ENCODE peak calls at places on chromosomes 2 and 18, in six cellular contexts. P is AG09309, W is IMR-90, N is GM13976, A is lower lobe of right lung, H is HFFc6. Y is an unnamed sample.

GRCh38 chr18:34947711-34948125 is 93.5 kb upstream of the MAPRE2 start:
- DNase-seq in A (no peak), W (peak), N (no peak), H (peak), P (no peak), Y (no peak)

GRCh38 chr2:44937688-44938240 is 3.7 kb upstream of the SIX3 start:
- DNase-seq in P (no peak), N (peak), W (no peak), A (no peak), H (no peak), Y (peak)

GRCh38 chr2:105712981-105713596 is 31.6 kb upstream of the NCK2 start:
- DNase-seq in W (peak), H (peak), A (no peak), N (no peak), P (no peak), Y (no peak)

GRCh38 chr2:228268756-228269155 is 87.3 kb upstream of the SPHKAP start:
- DNase-seq in H (no peak), P (no peak), A (no peak), W (no peak), N (no peak), Y (no peak)

GRCh38 chr2:12741361-12741760 is 24.6 kb downstream of the TRIB2 start:
- DNase-seq in N (no peak), A (no peak), W (no peak), H (no peak), P (no peak), Y (no peak)

GRCh38 chr2:194004590-194005206 is 1652.3 kb upstream of the SLC39A10 start:
- DNase-seq in H (no peak), W (no peak), A (no peak), P (no peak), N (no peak), Y (no peak)

GRCh38 chr2:85741811-85742507 is 11.8 kb upstream of the ATOH8 start:
- DNase-seq in N (no peak), W (peak), P (peak), A (peak), H (peak), Y (no peak)

GRCh38 chr2:54000524-54000923 is 29.7 kb upstream of the PSME4 start:
- DNase-seq in N (no peak), W (peak), H (no peak), A (no peak), P (no peak), Y (no peak)

GRCh38 chr2:163187119-163187518 is 348.6 kb upstream of the KCNH7 start:
- DNase-seq in P (no peak), W (no peak), A (no peak), H (no peak), N (no peak), Y (no peak)

GRCh38 chr2:146321175-146321574 is 1523.7 kb upstream of the ACVR2A start:
- DNase-seq in P (no peak), W (peak), H (no peak), N (no peak), A (no peak), Y (no peak)

GRCh38 chr18:58364867-58365533 is 263.9 kb downstream of the ALPK2 start:
- DNase-seq in H (peak), W (peak), A (no peak), P (peak), N (no peak), Y (no peak)

GRCh38 chr2:230981704-230982103 is 14.2 kb upstream of the SPATA3 start:
- DNase-seq in A (no peak), P (no peak), N (no peak), W (no peak), H (no peak), Y (no peak)

GRCh38 chr18:45493830-45494229 is 121.4 kb upstream of the SLC14A2 start:
- DNase-seq in A (no peak), P (no peak), N (no peak), H (no peak), W (no peak), Y (no peak)

GRCh38 chr2:71617266-71617665 is 163.9 kb downstream of the DYSF start:
- DNase-seq in A (no peak), P (no peak), H (no peak), W (no peak), N (no peak), Y (no peak)

GRCh38 chr18:50629148-50629631 is 69.3 kb downstream of the MAPK4 start:
- DNase-seq in N (no peak), P (no peak), A (no peak), H (no peak), W (no peak), Y (no peak)

GRCh38 chr2:37869756-37870155 is 55.3 kb upstream of the RMDN2 start:
- DNase-seq in A (no peak), H (peak), W (peak), N (no peak), P (no peak), Y (no peak)

GRCh38 chr2:27889774-27890145 is 427 bp downstream of the RBKS start:
- DNase-seq in W (no peak), P (no peak), A (no peak), H (no peak), N (no peak), Y (no peak)

GRCh38 chr18:433960-434359 is 66.5 kb downstream of the COLEC12 start:
- DNase-seq in W (peak), A (no peak), P (no peak), H (no peak), N (no peak), Y (no peak)

GRCh38 chr2:152055366-152056108 is 43.3 kb downstream of the CACNB4 start:
- DNase-seq in A (no peak), P (no peak), W (no peak), N (no peak), H (no peak), Y (no peak)

GRCh38 chr2:158889135-158889853 is 79.1 kb upstream of the TANC1 start:
- DNase-seq in H (no peak), A (no peak), N (no peak), P (no peak), W (no peak), Y (no peak)

GRCh38 chr2:128374001-128374710 is 55.5 kb upstream of the HS6ST1 start:
- DNase-seq in W (peak), P (peak), A (peak), N (no peak), H (peak), Y (no peak)

GRCh38 chr2:224870341-224870740 is 154.2 kb upstream of the CCDC195 start:
- DNase-seq in H (peak), A (no peak), N (no peak), W (peak), P (no peak), Y (no peak)

GRCh38 chr18:2302628-2303516 is 268.4 kb downstream of the METTL4 start:
- DNase-seq in H (peak), W (no peak), N (no peak), P (no peak), A (no peak), Y (no peak)

GRCh38 chr2:66553370-66553769 is 118.4 kb downstream of the MEIS1 start:
- DNase-seq in H (no peak), P (no peak), N (no peak), W (no peak), A (peak), Y (no peak)

GRCh38 chr2:18536100-18536499 is 24.4 kb downstream of the RDH14 start:
- DNase-seq in A (no peak), H (peak), N (no peak), W (peak), P (no peak), Y (no peak)

GRCh38 chr2:203893386-203893785 is 25.8 kb downstream of the CTLA4 start:
- DNase-seq in P (no peak), N (no peak), W (peak), A (no peak), H (peak), Y (no peak)

GRCh38 chr2:31660812-31661335 is 80.1 kb upstream of the SRD5A2 start:
- DNase-seq in A (no peak), W (no peak), H (no peak), N (no peak), P (no peak), Y (no peak)

GRCh38 chr2:241720099-241720498 is 14.3 kb upstream of the D2HGDH start:
- DNase-seq in H (no peak), W (no peak), A (no peak), P (no peak), N (no peak), Y (no peak)

GRCh38 chr18:11055721-11056120 is 93.6 kb downstream of the PIEZO2 start:
- DNase-seq in A (no peak), N (no peak), H (no peak), W (no peak), P (no peak), Y (no peak)

GRCh38 chr18:26538524-26538923 is 9.8 kb downstream of the KCTD1 start:
- DNase-seq in W (no peak), H (no peak), N (no peak), A (no peak), P (no peak), Y (no peak)
- TF ChIP-seq CTCF in W (no peak), H (no peak), N (no peak), A (no peak), P (no peak), Y (no peak)

DNA sequence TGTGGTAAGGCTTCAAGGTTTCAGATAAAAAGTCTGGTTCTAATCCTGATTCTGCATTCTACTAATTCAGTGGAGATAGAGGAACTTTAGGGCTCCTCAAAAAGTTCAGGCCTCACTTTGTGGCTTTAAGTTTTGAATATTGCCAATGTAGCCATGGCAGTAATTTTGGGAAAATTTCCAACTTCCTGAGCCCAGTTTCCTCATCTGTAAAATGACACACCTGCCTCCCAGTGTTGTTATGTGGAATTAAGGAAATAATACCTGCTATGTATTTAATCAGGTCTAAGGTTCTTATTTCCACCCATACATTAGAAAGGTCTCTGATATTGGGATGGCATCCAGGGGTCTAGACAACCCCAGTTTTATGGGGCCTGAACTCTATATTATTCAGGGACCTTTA is 147.5 kb upstream of the ITGA6 start:
- DNase-seq in N (no peak), A (no peak), P (no peak), H (no peak), W (no peak), Y (no peak)
- TF ChIP-seq CTCF in N (no peak), A (no peak), P (no peak), H (no peak), W (no peak), Y (no peak)

GRCh38 chr18:13726228-13726971 is at the start of the genes FAM210A and RNMT:
- DNase-seq in N (peak), H (peak), P (peak), A (peak), W (peak), Y (peak)
- TF ChIP-seq CTCF in N (peak), H (no peak), P (no peak), A (no peak), W (peak), Y (peak)

GRCh38 chr2:136214801-136215200 is 96.9 kb upstream of the CXCR4 start:
- DNase-seq in P (no peak), W (no peak), N (no peak), H (no peak), A (no peak), Y (no peak)

GRCh38 chr2:136219341-136219740 is 101.4 kb upstream of the CXCR4 start:
- DNase-seq in A (no peak), H (no peak), P (no peak), N (no peak), W (no peak), Y (no peak)

GRCh38 chr2:136216073-136216472 is 98.1 kb upstream of the CXCR4 start:
- DNase-seq in W (no peak), A (no peak), N (no peak), P (no peak), H (no peak), Y (no peak)

GRCh38 chr2:136215449-136215848 is 97.5 kb upstream of the CXCR4 start:
- DNase-seq in W (no peak), N (no peak), P (no peak), H (no peak), A (no peak), Y (no peak)

DNA sequence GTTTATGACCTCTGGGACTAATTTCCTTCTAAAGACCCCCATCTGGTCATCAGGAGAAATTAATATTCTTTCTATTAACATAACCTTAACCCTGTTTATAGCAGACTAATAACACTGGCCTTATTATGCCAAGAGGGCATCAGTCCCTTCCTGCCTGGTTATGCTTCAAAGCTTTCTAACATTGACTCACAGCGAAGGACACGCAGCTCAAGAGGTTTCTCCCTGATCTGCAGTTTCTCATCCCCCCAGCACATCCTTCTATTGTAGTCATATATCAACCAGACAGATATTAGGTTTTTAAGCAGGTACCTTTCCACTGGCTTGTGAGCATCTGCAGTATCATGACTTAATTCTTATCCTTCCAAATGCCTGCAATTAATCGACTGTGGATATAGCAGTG is 100.0 kb upstream of the CXCR4 start:
- DNase-seq in W (no peak), P (no peak), N (no peak), H (no peak), A (no peak), Y (no peak)
- TF ChIP-seq CTCF in W (no peak), P (no peak), N (no peak), H (no peak), A (no peak), Y (no peak)

DNA sequence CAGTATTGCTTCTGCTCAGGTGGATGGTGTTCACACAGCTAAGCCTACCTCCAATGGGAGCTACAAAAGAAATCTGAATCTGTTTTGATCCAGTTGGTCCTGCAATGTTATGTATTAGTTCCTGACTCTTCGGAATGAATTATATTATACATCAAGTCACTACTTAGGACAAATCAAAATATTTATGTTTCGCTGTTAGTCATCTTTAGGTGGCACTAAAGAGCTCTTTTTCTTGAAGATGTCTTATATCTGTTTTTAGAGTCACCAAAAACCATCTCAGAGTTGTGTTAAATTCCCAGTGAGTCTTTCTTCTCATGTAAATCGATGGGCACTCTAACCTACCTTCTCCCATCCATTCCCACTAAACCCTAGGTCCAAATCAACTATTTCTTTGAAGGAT is 2.2 kb downstream of the DNER start:
- DNase-seq in W (peak), N (no peak), H (peak), P (no peak), A (no peak), Y (peak)
- TF ChIP-seq CTCF in W (peak), N (no peak), H (peak), P (no peak), A (no peak), Y (no peak)

GRCh38 chr18:63994783-63995399 is 25.0 kb downstream of the SERPINB8 start:
- DNase-seq in W (peak), H (peak), P (no peak), N (peak), A (peak), Y (peak)
- TF ChIP-seq CTCF in W (peak), H (peak), P (peak), N (peak), A (peak), Y (peak)

GRCh38 chr2:42361728-42362298 is 796 bp upstream of the COX7A2L start:
- DNase-seq in W (no peak), N (no peak), H (no peak), A (no peak), P (no peak), Y (peak)
- TF ChIP-seq CTCF in W (no peak), N (no peak), H (no peak), A (peak), P (no peak), Y (no peak)